ENCODE peak calls at places on chromosomes 5 and 9, in seven cellular contexts. J, Z, E, S, Y, F and B are unnamed samples.
A peak's percentile ranks its signal among the peaks of the same experiment; 100 is the strongest.

GRCh38 chr5:42467981-42468524 is 44.8 kb downstream of the GHR start:
- DNase-seq in J (no peak), Z (no peak), E (no peak), S (no peak), Y (no peak), F (no peak), B (no peak)

GRCh38 chr5:77846422-77847128 is 70.4 kb upstream of the TBCA start:
- DNase-seq in J (no peak), Z (no peak), E (no peak), S (no peak), Y (no peak), F (peak; percentile 70), B (no peak)

GRCh38 chr5:134581241-134581981 is 51.2 kb downstream of the SAR1B start:
- DNase-seq in J (peak; percentile 47), Z (no peak), E (no peak), S (no peak), Y (peak; percentile 79), F (no peak), B (no peak)

GRCh38 chr5:71782771-71783770 is 64.0 kb downstream of the CARTPT start:
- DNase-seq in J (peak; percentile 95), Z (peak; percentile 66), E (peak; percentile 83), S (peak; percentile 85), Y (peak; percentile 87), F (peak; percentile 89), B (peak; percentile 81)

GRCh38 chr5:40780199-40780598 is 18.0 kb downstream of the PRKAA1 start:
- DNase-seq in J (no peak), Z (no peak), E (no peak), S (no peak), Y (no peak), F (no peak), B (no peak)

GRCh38 chr9:98709968-98710965 is 1.5 kb upstream of the GABBR2 start:
- DNase-seq in J (peak; percentile 30), Z (peak; percentile 61), E (no peak), S (peak; percentile 82), Y (no peak), F (peak; percentile 74), B (peak; percentile 35)

GRCh38 chr5:170307575-170308465 is 10.2 kb upstream of the LCP2 start:
- DNase-seq in J (peak; percentile 77), Z (peak; percentile 38), E (peak; percentile 39), S (peak; percentile 97), Y (peak; percentile 84), F (peak; percentile 70), B (peak; percentile 69)

GRCh38 chr5:142826741-142827492 is 56.7 kb downstream of the ARHGAP26 start:
- DNase-seq in J (no peak), Z (peak; percentile 83), E (no peak), S (peak; percentile 70), Y (no peak), F (no peak), B (peak; percentile 62)

GRCh38 chr9:20492772-20493171 is 129.5 kb downstream of the MLLT3 start:
- DNase-seq in J (no peak), Z (no peak), E (no peak), S (no peak), Y (no peak), F (no peak), B (no peak)

GRCh38 chr9:109940536-109940935 is 160.5 kb downstream of the PALM2AKAP2 start:
- DNase-seq in J (no peak), Z (no peak), E (no peak), S (no peak), Y (no peak), F (no peak), B (no peak)

GRCh38 chr5:150590979-150591411 is 49.5 kb upstream of the SYNPO start:
- DNase-seq in J (peak; percentile 40), Z (peak; percentile 52), E (no peak), S (peak; percentile 70), Y (no peak), F (peak; percentile 65), B (no peak)

GRCh38 chr9:38619556-38620447 is 594 bp downstream of the ANKRD18A start:
- DNase-seq in J (no peak), Z (no peak), E (peak; percentile 46), S (no peak), Y (no peak), F (peak; percentile 52), B (no peak)

GRCh38 chr9:97505845-97506244 is 4.4 kb downstream of the TMOD1 start:
- DNase-seq in J (no peak), Z (no peak), E (no peak), S (no peak), Y (no peak), F (no peak), B (no peak)
- H3K27ac ChIP-seq in J (no peak overlapping the region), Z (no peak overlapping the region), E (no peak overlapping the region), S (no peak overlapping the region), Y (no peak overlapping the region), F (no peak overlapping the region), B (no peak overlapping the region)

GRCh38 chr5:148966348-148966747 is 96.5 kb downstream of the SH3TC2 start:
- DNase-seq in J (no peak), Z (no peak), E (no peak), S (no peak), Y (no peak), F (no peak), B (no peak)

GRCh38 chr5:148967783-148968182 is 95.1 kb downstream of the SH3TC2 start:
- DNase-seq in J (no peak), Z (no peak), E (peak; percentile 33), S (no peak), Y (no peak), F (no peak), B (no peak)

GRCh38 chr5:148968311-148968710 is 94.6 kb downstream of the SH3TC2 start:
- DNase-seq in J (no peak), Z (no peak), E (no peak), S (no peak), Y (no peak), F (no peak), B (no peak)

GRCh38 chr5:148969291-148969690 is 93.6 kb downstream of the SH3TC2 start:
- DNase-seq in J (no peak), Z (no peak), E (no peak), S (no peak), Y (no peak), F (no peak), B (no peak)

DNA sequence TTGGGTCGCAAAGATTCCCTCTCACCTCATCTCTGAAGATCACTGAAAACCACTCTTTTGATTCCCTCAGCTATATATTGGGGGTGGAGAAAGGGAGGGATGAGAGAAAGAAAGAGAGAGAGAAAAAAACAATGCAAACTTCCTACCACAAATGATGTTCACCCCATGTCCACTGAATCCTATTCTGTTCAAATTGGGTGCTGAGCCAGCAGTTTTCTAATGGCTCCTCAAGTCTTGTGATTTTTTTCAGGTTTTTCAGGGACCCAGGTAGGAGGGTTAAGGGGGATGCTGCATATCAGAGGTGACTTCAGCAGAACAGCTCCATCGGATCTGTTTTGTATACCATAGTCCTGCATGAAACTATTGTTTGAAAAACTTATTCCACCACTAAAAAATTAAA is 95.9 kb downstream of the SH3TC2 start:
- DNase-seq in J (no peak), Z (no peak), E (peak; percentile 7), S (no peak), Y (no peak), F (no peak), B (no peak)
- TF ChIP-seq CTCF in J (no peak), Z (no peak), E (no peak), S (no peak), Y (no peak), F (no peak), B (no peak)

DNA sequence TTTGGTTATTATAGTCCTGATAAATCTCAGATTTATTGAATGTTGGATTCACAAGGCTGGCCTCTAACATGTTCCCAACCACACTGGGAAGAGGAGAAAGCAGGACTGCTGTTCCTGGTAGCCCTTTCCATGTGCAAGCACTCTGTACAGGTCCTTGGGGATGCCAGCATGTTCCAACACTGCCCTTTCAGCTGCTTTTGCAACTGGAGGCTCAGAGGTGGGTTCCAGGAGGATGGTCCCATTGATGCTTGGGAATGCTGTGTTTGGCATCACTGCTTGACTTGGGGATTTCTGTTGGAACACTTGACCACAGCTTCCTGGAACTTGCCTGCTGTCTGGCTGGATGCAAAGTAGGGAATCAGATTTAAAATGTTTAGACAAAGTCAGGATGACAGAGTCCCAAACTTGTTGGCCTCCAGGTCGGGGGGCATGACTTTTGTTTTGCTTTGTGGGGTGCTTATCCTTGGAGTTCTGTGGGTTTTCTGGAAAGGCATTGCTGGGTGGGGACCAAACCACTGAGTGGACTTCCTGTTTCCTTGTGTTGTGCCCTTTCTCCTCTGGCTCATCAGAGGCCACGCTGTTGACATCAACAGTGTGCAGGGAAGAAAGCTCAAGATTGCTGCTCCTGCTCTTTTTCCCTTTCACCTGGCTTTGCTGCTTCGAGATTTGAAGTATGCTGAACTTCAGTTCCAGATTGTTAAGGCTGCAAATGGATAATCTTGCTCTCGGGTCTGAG is 148.4 kb upstream of the RPS23 start:
- DNase-seq in J (no peak), Z (no peak), E (no peak), S (no peak), Y (no peak), F (no peak), B (no peak)
- H3K4me3 ChIP-seq in J (no peak overlapping the region), Z (no peak overlapping the region), E (no peak overlapping the region), S (no peak overlapping the region), Y (no peak overlapping the region), F (no peak overlapping the region), B (no peak overlapping the region)

GRCh38 chr5:115600771-115601170 is 1.5 kb downstream of the TICAM2 start:
- DNase-seq in J (no peak), Z (peak; percentile 45), E (no peak), S (no peak), Y (no peak), F (no peak), B (no peak)
- H3K27ac ChIP-seq in J (no peak overlapping the region), Z (no peak overlapping the region), E (no peak overlapping the region), S (no peak overlapping the region), Y (no peak overlapping the region), F (no peak overlapping the region), B (peak overlapping the region; percentile 10)

GRCh38 chr9:136174779-136175744 is 29.9 kb downstream of the LHX3 start:
- DNase-seq in J (no peak), Z (no peak), E (no peak), S (no peak), Y (no peak), F (peak; percentile 71), B (no peak)
- TF ChIP-seq CTCF in J (no peak), Z (no peak), E (no peak), S (no peak), Y (no peak), F (peak; percentile 14), B (no peak)

GRCh38 chr5:171310334-171310815 is 1.3 kb downstream of the TLX3 start:
- DNase-seq in J (no peak), Z (no peak), E (no peak), S (no peak), Y (peak; percentile 72), F (no peak), B (no peak)

GRCh38 chr5:171310816-171311697 is 2.0 kb downstream of the TLX3 start:
- DNase-seq in J (no peak), Z (no peak), E (no peak), S (peak; percentile 40), Y (peak; percentile 75), F (peak; percentile 87), B (no peak)

GRCh38 chr5:171313481-171314206 is 4.6 kb downstream of the TLX3 start:
- DNase-seq in J (no peak), Z (no peak), E (no peak), S (no peak), Y (no peak), F (peak; percentile 12), B (no peak)

GRCh38 chr5:171311698-171312083 is 2.6 kb downstream of the TLX3 start:
- DNase-seq in J (no peak), Z (no peak), E (no peak), S (no peak), Y (peak; percentile 64), F (no peak), B (no peak)

GRCh38 chr5:171312129-171312819 is 3.2 kb downstream of the TLX3 start:
- DNase-seq in J (no peak), Z (no peak), E (no peak), S (no peak), Y (peak; percentile 76), F (peak; percentile 55), B (no peak)
- H3K4me3 ChIP-seq in J (no peak overlapping the region), Z (no peak overlapping the region), E (no peak overlapping the region), S (peak overlapping the region; percentile 13), Y (peak overlapping the region; percentile 35), F (peak overlapping the region; percentile 41), B (no peak overlapping the region)